ENCODE peak calls at places on chromosomes 1 and 21, in seven cellular contexts. F is HS-5; Y is NCI-H1105 treated with DMSO at 0.1 percent for 48 hours; M is fibroblast of pulmonary artery; K is activated T-helper 1 cell treated with anti-CD3 and anti-CD28 coated beads, Interleukin-2, amount 50 U/mL, for 16 hours; J is activated CD4-positive, alpha-beta T cell treated with anti-CD3 and anti-CD28 coated beads for 24 hours; X is H1. H is an unnamed sample.
A peak's percentile ranks its signal among the peaks of the same experiment; 100 is the strongest.

GRCh38 chr21:43362928-43363314 is 64.0 kb downstream of the SIK1 start:
- DNase-seq in K (no peak), J (no peak), M (no peak), X (no peak), Y (no peak), F (no peak), H (no peak)

GRCh38 chr1:82994866-82995370 is 1004.0 kb downstream of the TTLL7 start:
- DNase-seq in J (no peak), M (peak; percentile 1), Y (no peak), X (no peak), F (no peak), K (no peak), H (no peak)

GRCh38 chr1:7295946-7296345 is 475.1 kb upstream of the VAMP3 start:
- DNase-seq in F (no peak), X (no peak), K (no peak), M (peak; percentile 10), J (no peak), Y (no peak), H (no peak)

GRCh38 chr21:44413566-44414290 is 41.6 kb upstream of the LRRC3 start:
- DNase-seq in X (no peak), F (no peak), M (no peak), K (no peak), Y (no peak), J (no peak), H (no peak)

GRCh38 chr1:119797137-119797536 is 14.1 kb downstream of the REG4 start:
- DNase-seq in M (no peak), K (no peak), Y (no peak), X (no peak), F (no peak), J (no peak), H (no peak)

GRCh38 chr1:201539561-201540404 is 856 bp downstream of the NAV1 start:
- DNase-seq in J (no peak), X (no peak), Y (peak; percentile 79), F (no peak), M (peak; percentile 56), K (no peak), H (peak; percentile 61)

GRCh38 chr21:38945536-38946245 is 140.0 kb downstream of the ETS2 start:
- DNase-seq in F (no peak), J (no peak), K (no peak), Y (peak; percentile 52), M (no peak), X (peak; percentile 17), H (no peak)

GRCh38 chr1:247407180-247407616 is 8.8 kb upstream of the NLRP3 start:
- DNase-seq in K (peak; percentile 58), F (no peak), M (no peak), Y (no peak), X (no peak), J (peak; percentile 60), H (no peak)

GRCh38 chr1:116654351-116654750 is 13.2 kb downstream of the IGSF3 start:
- DNase-seq in M (no peak), Y (no peak), X (no peak), K (no peak), J (no peak), F (no peak), H (no peak)

GRCh38 chr1:234699795-234700665 is 90.1 kb upstream of the IRF2BP2 start:
- DNase-seq in F (no peak), K (no peak), Y (no peak), X (no peak), J (no peak), M (peak; percentile 52), H (no peak)

GRCh38 chr1:201385299-201385891 is 7.9 kb upstream of the TNNT2 start:
- DNase-seq in M (peak; percentile 35), J (peak; percentile 36), K (no peak), Y (peak; percentile 44), F (no peak), X (peak; percentile 38), H (peak; percentile 86)

GRCh38 chr1:217495249-217495648 is 135.6 kb downstream of the GPATCH2 start:
- DNase-seq in M (no peak), X (no peak), F (no peak), J (no peak), K (no peak), Y (no peak), H (no peak)

GRCh38 chr1:25906644-25907300 is 553 bp upstream of the STMN1 start:
- DNase-seq in X (no peak), M (no peak), K (no peak), J (no peak), Y (peak; percentile 80), F (no peak), H (no peak)

GRCh38 chr1:62198781-62199125 is 4.1 kb downstream of the L1TD1 start:
- DNase-seq in Y (no peak), F (no peak), X (no peak), K (no peak), J (no peak), M (peak; percentile 10), H (no peak)

H was measured in D721Med.